ENCODE peak calls at places on chromosomes 5 and 9, in eight cellular contexts. One of them, this sample, is unnamed.

GRCh38 chr5:32531885-32532520 is 53.4 kb upstream of the SUB1 start:
- DNase-seq in uterus: no peak
- DNase-seq in GM12878: peak; percentile 60
- DNase-seq in adrenal gland: no peak
- DNase-seq in Peyer's patch: no peak
- DNase-seq in spleen: no peak
- DNase-seq in ovary: no peak
- DNase-seq in A549: peak; percentile 75
- DNase-seq in this sample: peak; percentile 55

GRCh38 chr5:138492552-138493045 is 27.3 kb downstream of the EGR1 start:
- DNase-seq in uterus: no peak
- DNase-seq in GM12878: no peak
- DNase-seq in adrenal gland: no peak
- DNase-seq in Peyer's patch: no peak
- DNase-seq in spleen: no peak
- DNase-seq in ovary: no peak
- DNase-seq in A549: no peak
- DNase-seq in this sample: no peak

GRCh38 chr5:150206076-150206779 is 16.4 kb downstream of the SLC6A7 start:
- DNase-seq in uterus: no peak
- DNase-seq in GM12878: no peak
- DNase-seq in adrenal gland: no peak
- DNase-seq in Peyer's patch: no peak
- DNase-seq in spleen: no peak
- DNase-seq in ovary: no peak
- DNase-seq in A549: no peak
- DNase-seq in this sample: no peak

GRCh38 chr5:91556-92263 is at the start of gene PLEKHG4B:
- DNase-seq in uterus: no peak
- DNase-seq in GM12878: no peak
- DNase-seq in adrenal gland: no peak
- DNase-seq in Peyer's patch: no peak
- DNase-seq in spleen: peak; percentile 66
- DNase-seq in ovary: no peak
- DNase-seq in A549: peak; percentile 35
- DNase-seq in this sample: no peak

GRCh38 chr5:113330533-113331200 is 104.1 kb downstream of the TSSK1B start:
- DNase-seq in uterus: no peak
- DNase-seq in GM12878: no peak
- DNase-seq in adrenal gland: peak; percentile 64
- DNase-seq in Peyer's patch: no peak
- DNase-seq in spleen: no peak
- DNase-seq in ovary: no peak
- DNase-seq in A549: peak; percentile 14
- DNase-seq in this sample: peak; percentile 16

GRCh38 chr9:132128191-132128590 is 33.7 kb upstream of the NTNG2 start:
- DNase-seq in uterus: no peak
- DNase-seq in GM12878: no peak
- DNase-seq in adrenal gland: no peak
- DNase-seq in Peyer's patch: no peak
- DNase-seq in spleen: peak; percentile 47
- DNase-seq in ovary: no peak
- DNase-seq in A549: no peak
- DNase-seq in this sample: no peak

GRCh38 chr5:76422175-76422574 is 19.1 kb downstream of the IQGAP2 start:
- DNase-seq in uterus: no peak
- DNase-seq in GM12878: no peak
- DNase-seq in adrenal gland: no peak
- DNase-seq in Peyer's patch: no peak
- DNase-seq in spleen: no peak
- DNase-seq in ovary: no peak
- DNase-seq in A549: no peak
- DNase-seq in this sample: no peak

GRCh38 chr9:104575451-104575850 is 6.5 kb downstream of the OR13C8 start:
- DNase-seq in uterus: no peak
- DNase-seq in GM12878: no peak
- DNase-seq in adrenal gland: no peak
- DNase-seq in Peyer's patch: no peak
- DNase-seq in spleen: no peak
- DNase-seq in ovary: no peak
- DNase-seq in A549: no peak
- DNase-seq in this sample: no peak

GRCh38 chr9:132409828-132410528 is at the start of gene CFAP77:
- DNase-seq in uterus: no peak
- DNase-seq in GM12878: no peak
- DNase-seq in adrenal gland: peak; percentile 40
- DNase-seq in Peyer's patch: peak; percentile 23
- DNase-seq in spleen: peak; percentile 85
- DNase-seq in ovary: peak; percentile 61
- DNase-seq in A549: peak; percentile 48
- DNase-seq in this sample: peak; percentile 88

GRCh38 chr5:179860301-179860700 is 1.7 kb upstream of the MRNIP start:
- DNase-seq in uterus: no peak
- DNase-seq in GM12878: no peak
- DNase-seq in adrenal gland: no peak
- DNase-seq in Peyer's patch: no peak
- DNase-seq in spleen: no peak
- DNase-seq in ovary: peak; percentile 20
- DNase-seq in A549: no peak
- DNase-seq in this sample: no peak

DNA sequence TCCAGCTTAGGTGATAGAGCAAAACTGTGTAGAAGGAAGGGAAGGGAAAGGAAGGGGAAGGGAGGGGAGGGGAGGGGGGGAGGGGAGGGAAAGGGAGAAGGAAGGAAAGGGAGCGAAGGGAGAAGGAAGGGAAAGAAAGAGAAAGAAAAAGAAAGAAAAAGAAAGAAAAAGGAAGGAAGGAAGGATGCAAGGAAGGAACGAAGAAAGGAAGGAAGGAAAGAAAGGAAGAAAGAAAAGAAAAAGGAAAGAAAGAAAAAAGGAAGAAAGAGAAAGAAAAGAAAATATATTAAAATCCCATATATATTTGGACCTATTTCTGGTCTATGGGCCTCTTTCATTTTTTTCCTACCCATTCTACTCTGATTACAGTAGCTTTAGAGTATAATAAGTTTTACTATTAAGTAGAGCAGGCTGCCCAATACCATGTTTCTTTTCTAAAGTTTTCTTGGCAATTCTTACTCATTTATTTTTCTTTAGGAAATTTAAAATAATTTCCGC is 229.1 kb downstream of the AUH start:
- DNase-seq in uterus: no peak
- DNase-seq in GM12878: no peak
- DNase-seq in adrenal gland: no peak
- DNase-seq in Peyer's patch: no peak
- DNase-seq in spleen: no peak
- DNase-seq in ovary: no peak
- DNase-seq in A549: no peak
- DNase-seq in this sample: no peak
- TF ChIP-seq POLR2A in uterus: no peak
- TF ChIP-seq POLR2A in GM12878: no peak
- TF ChIP-seq POLR2A in adrenal gland: no peak
- TF ChIP-seq POLR2A in Peyer's patch: no peak
- TF ChIP-seq POLR2A in spleen: no peak
- TF ChIP-seq POLR2A in ovary: no peak
- TF ChIP-seq POLR2A in A549: no peak
- TF ChIP-seq POLR2A in this sample: no peak

DNA sequence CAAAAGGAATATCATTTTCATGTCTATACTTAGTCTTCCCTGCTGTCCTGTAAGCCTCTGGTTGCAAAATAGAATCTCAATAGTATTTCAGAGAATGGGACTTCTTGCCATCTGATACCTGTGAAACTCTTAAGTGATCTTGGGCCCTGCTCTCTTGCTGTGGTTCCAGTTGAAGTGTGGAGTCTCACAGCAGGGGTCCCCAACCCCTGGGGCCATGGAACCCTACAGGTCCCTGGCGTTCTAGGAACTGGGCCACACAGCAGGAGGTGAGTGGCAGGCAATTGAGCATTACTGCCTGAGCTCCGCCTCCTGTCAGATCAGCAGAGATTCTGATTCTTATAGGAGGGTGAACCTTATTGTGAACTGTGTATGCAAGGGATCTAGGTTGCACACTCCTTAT is 65.9 kb downstream of the ZSWIM6 start:
- DNase-seq in uterus: no peak
- DNase-seq in GM12878: no peak
- DNase-seq in adrenal gland: no peak
- DNase-seq in Peyer's patch: no peak
- DNase-seq in spleen: no peak
- DNase-seq in ovary: no peak
- DNase-seq in A549: no peak
- DNase-seq in this sample: no peak
- TF ChIP-seq POLR2A in uterus: no peak
- TF ChIP-seq POLR2A in GM12878: no peak
- TF ChIP-seq POLR2A in adrenal gland: no peak
- TF ChIP-seq POLR2A in Peyer's patch: no peak
- TF ChIP-seq POLR2A in spleen: no peak
- TF ChIP-seq POLR2A in ovary: no peak
- TF ChIP-seq POLR2A in A549: no peak
- TF ChIP-seq POLR2A in this sample: no peak

GRCh38 chr9:136717399-136717798 is 5.0 kb downstream of the DIPK1B start:
- DNase-seq in uterus: no peak
- DNase-seq in GM12878: no peak
- DNase-seq in adrenal gland: no peak
- DNase-seq in Peyer's patch: no peak
- DNase-seq in spleen: no peak
- DNase-seq in ovary: no peak
- DNase-seq in A549: no peak
- DNase-seq in this sample: no peak
- TF ChIP-seq POLR2A in uterus: no peak
- TF ChIP-seq POLR2A in GM12878: no peak
- TF ChIP-seq POLR2A in adrenal gland: no peak
- TF ChIP-seq POLR2A in Peyer's patch: no peak
- TF ChIP-seq POLR2A in spleen: no peak
- TF ChIP-seq POLR2A in ovary: no peak
- TF ChIP-seq POLR2A in A549: no peak
- TF ChIP-seq POLR2A in this sample: no peak

GRCh38 chr9:124356745-124357390 is 58.4 kb downstream of the PSMB7 start:
- DNase-seq in uterus: no peak
- DNase-seq in GM12878: no peak
- DNase-seq in adrenal gland: no peak
- DNase-seq in Peyer's patch: no peak
- DNase-seq in spleen: no peak
- DNase-seq in ovary: no peak
- DNase-seq in A549: no peak
- DNase-seq in this sample: no peak
- TF ChIP-seq POLR2A in uterus: no peak
- TF ChIP-seq POLR2A in GM12878: no peak
- TF ChIP-seq POLR2A in adrenal gland: no peak
- TF ChIP-seq POLR2A in Peyer's patch: no peak
- TF ChIP-seq POLR2A in spleen: no peak
- TF ChIP-seq POLR2A in ovary: no peak
- TF ChIP-seq POLR2A in A549: no peak
- TF ChIP-seq POLR2A in this sample: no peak

DNA sequence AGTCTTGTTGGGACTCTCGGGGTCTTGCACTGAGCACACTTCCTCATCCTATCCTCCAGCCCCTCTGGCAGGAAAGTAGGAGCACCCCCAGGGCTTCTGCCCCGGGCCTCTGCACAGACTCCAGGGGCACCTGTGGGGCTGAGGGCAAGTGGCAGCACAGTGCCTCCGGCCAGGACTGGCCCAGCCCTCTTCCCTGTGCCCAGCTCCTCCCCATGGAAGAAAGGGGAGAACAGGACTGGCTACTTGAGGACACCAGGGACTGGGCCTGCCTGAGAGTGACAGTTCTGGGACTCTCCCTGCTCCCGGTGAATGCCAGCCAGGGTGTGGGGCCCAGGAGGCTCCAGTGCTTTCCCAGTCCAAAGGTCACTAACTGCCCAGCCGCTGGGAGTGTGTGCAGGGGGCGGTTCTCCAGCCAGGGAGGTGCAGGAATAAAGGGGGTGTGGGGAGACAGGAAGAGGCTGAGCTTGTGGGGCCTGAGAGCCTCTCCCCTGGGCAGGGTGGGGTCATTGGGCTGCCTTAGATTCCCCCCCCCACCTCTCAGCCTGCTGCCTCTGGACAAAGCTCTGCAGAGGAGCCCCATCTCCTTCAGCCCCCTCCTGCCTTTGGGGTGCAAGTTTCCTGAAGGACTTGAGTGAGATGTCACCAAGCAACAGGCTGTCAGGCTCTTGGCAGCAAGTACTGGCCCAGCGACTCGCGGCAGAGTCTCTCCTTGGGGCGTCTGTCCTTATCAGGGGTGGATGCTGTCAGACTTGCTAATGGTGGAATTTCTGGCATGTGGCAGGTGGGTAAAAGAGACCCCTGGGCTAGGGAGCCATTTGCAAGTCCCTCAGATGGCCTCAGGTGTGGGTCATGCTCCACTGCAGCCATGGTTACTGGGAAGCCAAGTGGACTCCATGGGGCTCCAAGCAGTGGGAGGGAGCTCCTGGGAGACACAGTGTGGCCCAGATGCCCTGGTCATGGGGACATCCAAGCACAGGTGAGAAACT is 19.1 kb upstream of the JADE2 start:
- DNase-seq in uterus: peak; percentile 70
- DNase-seq in GM12878: no peak
- DNase-seq in adrenal gland: peak; percentile 90
- DNase-seq in Peyer's patch: no peak
- DNase-seq in spleen: peak; percentile 74
- DNase-seq in ovary: peak; percentile 38
- DNase-seq in A549: peak; percentile 92
- DNase-seq in this sample: peak; percentile 83
- TF ChIP-seq POLR2A in uterus: peak; percentile 27
- TF ChIP-seq POLR2A in GM12878: no peak
- TF ChIP-seq POLR2A in adrenal gland: no peak
- TF ChIP-seq POLR2A in Peyer's patch: peak; percentile 94
- TF ChIP-seq POLR2A in spleen: no peak
- TF ChIP-seq POLR2A in ovary: no peak
- TF ChIP-seq POLR2A in A549: peak; percentile 77
- TF ChIP-seq POLR2A in this sample: no peak

DNA sequence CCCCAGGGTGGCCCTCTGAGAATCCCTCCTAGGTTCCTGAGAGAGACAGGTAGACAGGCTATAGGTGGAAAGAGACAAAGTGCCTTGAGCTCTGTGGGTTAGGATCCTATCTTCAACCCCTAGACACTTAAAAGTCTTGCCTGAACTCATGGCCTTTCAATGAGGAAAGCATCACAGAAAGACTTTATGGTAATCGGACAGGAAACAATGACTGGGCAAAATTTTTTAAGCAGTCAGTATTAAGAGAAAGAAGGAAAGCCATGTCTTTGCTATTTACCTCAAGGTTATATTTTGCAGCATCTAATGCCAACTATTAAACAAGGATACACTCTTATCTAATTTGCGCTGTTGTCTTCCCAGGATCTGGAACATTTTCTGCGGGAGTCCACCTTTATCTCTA is 93.2 kb downstream of the PCSK1 start:
- DNase-seq in uterus: no peak
- DNase-seq in GM12878: no peak
- DNase-seq in adrenal gland: no peak
- DNase-seq in Peyer's patch: no peak
- DNase-seq in spleen: no peak
- DNase-seq in ovary: no peak
- DNase-seq in A549: no peak
- DNase-seq in this sample: no peak
- TF ChIP-seq POLR2A in uterus: no peak
- TF ChIP-seq POLR2A in GM12878: no peak
- TF ChIP-seq POLR2A in adrenal gland: no peak
- TF ChIP-seq POLR2A in Peyer's patch: no peak
- TF ChIP-seq POLR2A in spleen: no peak
- TF ChIP-seq POLR2A in ovary: no peak
- TF ChIP-seq POLR2A in A549: no peak
- TF ChIP-seq POLR2A in this sample: no peak

GRCh38 chr9:133516256-133516960 is 8.4 kb downstream of the MYMK start:
- DNase-seq in uterus: no peak
- DNase-seq in GM12878: no peak
- DNase-seq in adrenal gland: no peak
- DNase-seq in Peyer's patch: no peak
- DNase-seq in spleen: no peak
- DNase-seq in ovary: no peak
- DNase-seq in A549: no peak
- DNase-seq in this sample: no peak
- TF ChIP-seq POLR2A in uterus: no peak
- TF ChIP-seq POLR2A in GM12878: no peak
- TF ChIP-seq POLR2A in adrenal gland: no peak
- TF ChIP-seq POLR2A in Peyer's patch: no peak
- TF ChIP-seq POLR2A in spleen: no peak
- TF ChIP-seq POLR2A in ovary: no peak
- TF ChIP-seq POLR2A in A549: no peak
- TF ChIP-seq POLR2A in this sample: no peak